ENCODE peak calls at places on chromosomes 16 and 17, in nine cellular contexts. O is HCT116, M is stomach, P is GM12891, V is spleen, H is transverse colon, G is esophagus muscularis mucosa, A is H1, R is endothelial cell of umbilical vein. T is an unnamed sample.

GRCh38 chr17:39352511-39352910 is 48.9 kb downstream of the FBXL20 start:
- DNase-seq in H (no peak), A (no peak), V (no peak), O (no peak), M (no peak), R (peak), G (no peak), P (no peak), T (no peak)

GRCh38 chr17:30323895-30324319 is 9.9 kb downstream of the TMIGD1 start:
- DNase-seq in M (peak), V (no peak), P (no peak), O (peak), G (no peak), A (no peak), R (peak), H (peak), T (no peak)

GRCh38 chr17:53217311-53217710 is 605.4 kb upstream of the KIF2B start:
- DNase-seq in O (no peak), G (no peak), H (no peak), V (no peak), R (no peak), P (no peak), A (no peak), M (no peak), T (no peak)

GRCh38 chr16:75304521-75305363 is 53.3 kb upstream of the BCAR1 start:
- DNase-seq in M (peak), V (peak), G (no peak), A (no peak), P (no peak), H (peak), O (peak), R (peak), T (no peak)

GRCh38 chr16:51698647-51699046 is 547.6 kb upstream of the SALL1 start:
- DNase-seq in H (no peak), A (no peak), G (no peak), O (no peak), M (no peak), V (no peak), R (no peak), P (no peak), T (no peak)

GRCh38 chr16:23948949-23949392 is 113.2 kb downstream of the PRKCB start:
- DNase-seq in R (no peak), A (no peak), M (peak), V (no peak), P (no peak), O (no peak), H (peak), G (no peak), T (no peak)

GRCh38 chr16:86398622-86399021 is 111.7 kb upstream of the FOXF1 start:
- DNase-seq in H (no peak), O (no peak), A (no peak), P (no peak), G (no peak), M (no peak), R (peak), V (no peak), T (no peak)

GRCh38 chr17:74491645-74492044 is 25.2 kb downstream of the CD300A start:
- DNase-seq in R (no peak), M (no peak), V (no peak), G (no peak), P (no peak), O (no peak), H (no peak), A (no peak), T (no peak)

GRCh38 chr17:40283662-40284061 is 4.0 kb upstream of the CDC6 start:
- DNase-seq in V (no peak), O (peak), A (no peak), G (no peak), M (no peak), P (no peak), H (no peak), R (peak), T (no peak)

GRCh38 chr17:2755941-2756724 is 6.7 kb upstream of the CCDC92B start:
- DNase-seq in O (no peak), P (no peak), M (no peak), A (no peak), V (no peak), R (no peak), H (no peak), G (no peak), T (no peak)

GRCh38 chr16:75340715-75341500 is 89.5 kb upstream of the BCAR1 start:
- DNase-seq in H (no peak), M (no peak), P (no peak), G (no peak), R (peak), V (no peak), O (no peak), A (peak), T (no peak)

GRCh38 chr16:81567987-81568748 is 123.6 kb downstream of the CMIP start:
- DNase-seq in M (peak), O (no peak), R (peak), H (no peak), P (no peak), A (no peak), V (no peak), G (no peak), T (no peak)

GRCh38 chr16:1105888-1106620 is 10.0 kb upstream of the C1QTNF8 start:
- DNase-seq in M (peak), H (peak), O (no peak), G (no peak), R (peak), A (no peak), P (peak), V (peak), T (peak)

GRCh38 chr17:82105417-82105881 is 7.4 kb upstream of the FASN start:
- DNase-seq in V (peak), G (no peak), R (no peak), O (no peak), P (no peak), A (no peak), M (no peak), H (no peak), T (no peak)

GRCh38 chr17:6021011-6021400 is 49.2 kb upstream of the WSCD1 start:
- DNase-seq in P (no peak), R (no peak), G (no peak), M (no peak), H (no peak), V (no peak), A (no peak), O (no peak), T (no peak)

GRCh38 chr16:79288046-79288445 is 312.5 kb downstream of the MAF start:
- DNase-seq in G (no peak), H (no peak), P (no peak), M (no peak), V (no peak), R (no peak), O (no peak), A (no peak), T (no peak)

GRCh38 chr17:29573871-29574731 is 5.6 kb downstream of the TP53I13 start:
- DNase-seq in A (no peak), H (peak), O (no peak), R (no peak), V (peak), G (no peak), P (no peak), M (no peak), T (no peak)

GRCh38 chr16:65125322-65125721 is 3.5 kb upstream of the CDH11 start:
- DNase-seq in H (no peak), R (no peak), M (no peak), O (no peak), A (no peak), V (no peak), G (no peak), P (no peak), T (no peak)

GRCh38 chr17:13024526-13025263 is 6.9 kb upstream of the ELAC2 start:
- DNase-seq in P (peak), V (peak), M (peak), G (no peak), H (peak), R (peak), A (peak), O (no peak), T (peak)

GRCh38 chr16:58264961-58265479 is 29.8 kb downstream of the PRSS54 start:
- DNase-seq in H (peak), A (no peak), M (no peak), P (no peak), O (no peak), G (no peak), R (peak), V (no peak), T (no peak)

GRCh38 chr17:28551421-28552186 is 820 bp downstream of the UNC119 start:
- DNase-seq in H (no peak), M (no peak), V (peak), A (no peak), R (peak), O (no peak), G (no peak), P (no peak), T (no peak)

GRCh38 chr16:89357460-89357859 is 132.9 kb downstream of the ANKRD11 start:
- DNase-seq in G (no peak), H (no peak), P (no peak), M (no peak), V (peak), O (no peak), A (no peak), R (no peak), T (no peak)

GRCh38 chr17:36623281-36623680 is 21.9 kb downstream of the MRM1 start:
- DNase-seq in M (no peak), R (no peak), V (no peak), H (no peak), P (no peak), G (no peak), A (no peak), O (no peak), T (no peak)

GRCh38 chr17:55563363-55563762 is 52.1 kb upstream of the SMIM36 start:
- DNase-seq in G (no peak), M (no peak), O (no peak), V (no peak), A (no peak), H (no peak), R (no peak), P (no peak), T (no peak)

GRCh38 chr16:1817276-1817589 is 9.4 kb downstream of the HAGH start:
- DNase-seq in A (no peak), R (no peak), G (no peak), O (no peak), H (no peak), M (no peak), V (peak), P (no peak), T (no peak)

GRCh38 chr17:8911205-8911604 is 43.7 kb upstream of the PIK3R6 start:
- DNase-seq in O (no peak), A (no peak), M (no peak), G (peak), V (no peak), P (no peak), R (no peak), H (no peak), T (no peak)

GRCh38 chr17:44900894-44901293 is 1.6 kb upstream of the EFTUD2 start:
- DNase-seq in P (no peak), G (no peak), M (no peak), A (no peak), V (no peak), O (no peak), H (no peak), R (peak), T (no peak)

GRCh38 chr16:888901-889570 is 81.7 kb downstream of the LMF1 start:
- DNase-seq in P (no peak), H (no peak), O (no peak), M (no peak), R (no peak), G (no peak), V (no peak), A (no peak), T (no peak)

GRCh38 chr17:77728022-77728671 is 230.4 kb upstream of the TNRC6C start:
- DNase-seq in V (no peak), P (no peak), R (no peak), H (no peak), A (no peak), G (peak), M (no peak), O (peak), T (no peak)

GRCh38 chr16:2854700-2855309 is 3.2 kb downstream of the PRSS22 start:
- DNase-seq in O (no peak), V (peak), A (no peak), M (no peak), H (no peak), G (no peak), P (no peak), R (no peak), T (no peak)

GRCh38 chr17:59001158-59001814 is 105.4 kb downstream of the TRIM37 start:
- DNase-seq in A (no peak), M (peak), G (no peak), R (peak), O (no peak), P (peak), V (peak), H (peak), T (peak)

GRCh38 chr16:47732122-47732805 is 271.1 kb downstream of the PHKB start:
- DNase-seq in H (no peak), G (peak), R (peak), M (no peak), P (no peak), O (peak), A (peak), V (no peak), T (no peak)

GRCh38 chr16:69848635-69849545 is 86.8 kb downstream of the WWP2 start:
- DNase-seq in O (no peak), P (no peak), V (peak), M (peak), H (peak), G (peak), R (peak), A (no peak), T (no peak)

GRCh38 chr16:65318590-65319267 is 196.9 kb upstream of the CDH11 start:
- DNase-seq in P (no peak), M (no peak), R (no peak), O (no peak), A (peak), H (no peak), G (no peak), V (no peak), T (no peak)

DNA sequence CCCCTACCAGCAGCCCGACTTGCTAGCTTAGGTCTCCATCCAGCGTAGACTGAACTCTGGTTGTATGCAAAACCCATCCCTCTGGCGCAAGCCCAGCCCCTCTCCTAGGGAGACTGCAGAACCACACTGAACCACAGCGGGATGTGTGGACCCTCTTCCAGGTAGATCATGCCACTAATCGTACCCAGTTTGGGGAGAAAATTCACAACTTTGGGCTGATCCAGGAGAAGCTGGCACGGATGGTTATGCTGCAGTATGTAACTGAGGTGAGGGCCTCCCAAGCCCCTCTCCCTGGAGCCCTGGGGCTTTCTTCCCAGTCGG is 3.2 kb downstream of the ACADVL start:
- DNase-seq in R (no peak), P (no peak), A (no peak), V (no peak), H (no peak), O (no peak), M (no peak), G (no peak), T (no peak)
- TF ChIP-seq POLR2AphosphoS5 in R (no peak), P (no peak), A (no peak), V (no peak), H (no peak), O (no peak), M (no peak), G (no peak), T (no peak)

GRCh38 chr17:41777157-41777578 is 9.3 kb downstream of the JUP start:
- DNase-seq in O (no peak), P (no peak), H (peak), A (no peak), V (no peak), G (no peak), M (peak), R (no peak), T (no peak)

GRCh38 chr17:41775394-41776226 is 10.9 kb downstream of the JUP start:
- DNase-seq in A (no peak), V (no peak), M (no peak), P (no peak), O (no peak), R (no peak), G (no peak), H (peak), T (no peak)

GRCh38 chr17:41779954-41780353 is 6.6 kb downstream of the JUP start:
- DNase-seq in V (no peak), P (no peak), R (no peak), O (no peak), M (no peak), A (no peak), G (no peak), H (no peak), T (no peak)

GRCh38 chr17:41781404-41782110 is 5.0 kb downstream of the JUP start:
- DNase-seq in G (no peak), A (no peak), P (no peak), V (no peak), M (no peak), O (no peak), R (no peak), H (no peak), T (no peak)

GRCh38 chr17:41777579-41778188 is 8.8 kb downstream of the JUP start:
- DNase-seq in P (no peak), G (no peak), O (no peak), R (peak), V (no peak), A (no peak), M (peak), H (peak), T (no peak)
- TF ChIP-seq POLR2A in P (no peak), G (no peak), O (no peak), R (peak), V (no peak), A (no peak), M (no peak), H (no peak), T (no peak)

GRCh38 chr17:63439682-63440081 is 6.4 kb downstream of the CYB561 start:
- DNase-seq in P (no peak), A (no peak), H (no peak), R (peak), G (no peak), M (no peak), V (no peak), O (no peak), T (no peak)
- TF ChIP-seq POLR2AphosphoS5 in P (no peak), A (no peak), H (no peak), R (no peak), G (no peak), M (no peak), V (no peak), O (no peak), T (no peak)

GRCh38 chr16:19699472-19699871 is 18.6 kb downstream of the KNOP1 start:
- DNase-seq in M (no peak), G (no peak), P (no peak), A (no peak), V (peak), O (no peak), R (no peak), H (no peak), T (no peak)

GRCh38 chr16:19698480-19699465 is 19.3 kb downstream of the KNOP1 start:
- DNase-seq in O (no peak), G (no peak), R (no peak), V (no peak), A (no peak), P (no peak), H (no peak), M (no peak), T (no peak)

GRCh38 chr16:19697756-19698318 is 20.2 kb downstream of the KNOP1 start:
- DNase-seq in P (no peak), M (peak), G (no peak), V (peak), O (no peak), H (peak), A (no peak), R (no peak), T (no peak)

GRCh38 chr16:19701091-19701490 is 16.9 kb downstream of the KNOP1 start:
- DNase-seq in P (no peak), R (no peak), A (no peak), G (no peak), H (no peak), M (no peak), O (no peak), V (no peak), T (no peak)

DNA sequence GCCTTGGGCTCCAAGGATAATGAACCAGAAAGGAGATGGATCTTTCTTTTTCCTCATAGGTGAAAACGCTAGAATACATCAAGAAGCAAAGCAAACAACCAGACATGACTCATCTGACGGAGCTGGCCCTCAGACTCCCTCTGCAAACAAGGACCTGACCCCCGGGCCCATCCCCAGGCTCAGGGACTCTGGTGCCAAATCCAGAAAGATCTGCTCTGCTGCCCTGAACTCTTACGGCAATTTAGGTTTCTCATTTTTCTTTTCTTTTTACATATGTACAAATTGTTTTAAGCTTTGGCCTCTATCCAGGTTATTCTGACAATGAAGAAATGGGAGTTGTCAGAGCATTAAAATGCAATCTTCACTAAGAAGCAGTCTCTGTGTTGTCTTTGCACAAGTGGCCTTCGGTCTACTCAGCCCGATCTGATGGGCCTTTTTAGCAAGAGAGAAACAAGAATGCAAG is 17.7 kb downstream of the KNOP1 start:
- DNase-seq in V (peak), H (peak), R (peak), O (no peak), M (no peak), A (no peak), G (no peak), P (no peak), T (no peak)
- TF ChIP-seq POLR2A in V (no peak), H (no peak), R (no peak), O (no peak), M (no peak), A (no peak), G (no peak), P (no peak), T (no peak)